ENCODE peak calls at places on chromosome 4, in five cellular contexts. One of them, this sample, is unnamed.

GRCh38 chr4:105634402-105634801 is 74.1 kb downstream of the INTS12 start:
- DNase-seq in GM12878: no peak
- DNase-seq in GM12891: no peak
- DNase-seq in H1: no peak
- DNase-seq in transverse colon: no peak
- DNase-seq in this sample: no peak

GRCh38 chr4:163157157-163157556 is 9.5 kb downstream of the NAF1 start:
- DNase-seq in GM12878: no peak
- DNase-seq in GM12891: no peak
- DNase-seq in H1: no peak
- DNase-seq in transverse colon: no peak
- DNase-seq in this sample: no peak

GRCh38 chr4:104897297-104897645 is 249.4 kb upstream of the TET2 start:
- DNase-seq in GM12878: no peak
- DNase-seq in GM12891: no peak
- DNase-seq in H1: no peak
- DNase-seq in transverse colon: no peak
- DNase-seq in this sample: no peak

GRCh38 chr4:183838987-183839712 is 66.0 kb upstream of the STOX2 start:
- DNase-seq in GM12878: no peak
- DNase-seq in GM12891: no peak
- DNase-seq in H1: no peak
- DNase-seq in transverse colon: no peak
- DNase-seq in this sample: no peak

GRCh38 chr4:76302856-76303438 is 3.6 kb upstream of the STBD1 start:
- DNase-seq in GM12878: no peak
- DNase-seq in GM12891: no peak
- DNase-seq in H1: no peak
- DNase-seq in transverse colon: no peak
- DNase-seq in this sample: no peak

GRCh38 chr4:8274772-8275241 is 5.3 kb downstream of the HTRA3 start:
- DNase-seq in GM12878: no peak
- DNase-seq in GM12891: no peak
- DNase-seq in H1: no peak
- DNase-seq in transverse colon: peak; percentile 74
- DNase-seq in this sample: peak; percentile 53

GRCh38 chr4:48594185-48594584 is 104.1 kb downstream of the ZAR1 start:
- DNase-seq in GM12878: no peak
- DNase-seq in GM12891: no peak
- DNase-seq in H1: no peak
- DNase-seq in transverse colon: no peak
- DNase-seq in this sample: no peak

GRCh38 chr4:156933633-156934258 is 37.9 kb downstream of the PDGFC start:
- DNase-seq in GM12878: no peak
- DNase-seq in GM12891: no peak
- DNase-seq in H1: no peak
- DNase-seq in transverse colon: no peak
- DNase-seq in this sample: no peak

GRCh38 chr4:7649411-7649740 is 214.6 kb upstream of the PSAPL1 start:
- DNase-seq in GM12878: no peak
- DNase-seq in GM12891: no peak
- DNase-seq in H1: no peak
- DNase-seq in transverse colon: no peak
- DNase-seq in this sample: no peak

GRCh38 chr4:5465956-5466355 is 242.4 kb downstream of the EVC2 start:
- DNase-seq in GM12878: no peak
- DNase-seq in GM12891: no peak
- DNase-seq in H1: no peak
- DNase-seq in transverse colon: no peak
- DNase-seq in this sample: no peak

GRCh38 chr4:186266699-186267467 is 894 bp downstream of the F11 start:
- DNase-seq in GM12878: no peak
- DNase-seq in GM12891: no peak
- DNase-seq in H1: no peak
- DNase-seq in transverse colon: no peak
- DNase-seq in this sample: no peak

GRCh38 chr4:146585761-146586333 is 52.8 kb upstream of the POU4F2 start:
- DNase-seq in GM12878: no peak
- DNase-seq in GM12891: no peak
- DNase-seq in H1: no peak
- DNase-seq in transverse colon: no peak
- DNase-seq in this sample: no peak

GRCh38 chr4:16222957-16223527 is 3.2 kb downstream of the TAPT1 start:
- DNase-seq in GM12878: no peak
- DNase-seq in GM12891: no peak
- DNase-seq in H1: no peak
- DNase-seq in transverse colon: no peak
- DNase-seq in this sample: no peak

GRCh38 chr4:38663801-38664703 is at the start of gene KLF3:
- DNase-seq in GM12878: no peak
- DNase-seq in GM12891: peak; percentile 70
- DNase-seq in H1: no peak
- DNase-seq in transverse colon: peak; percentile 96
- DNase-seq in this sample: peak; percentile 96

GRCh38 chr4:38665846-38666490 is 2.0 kb downstream of the KLF3 start:
- DNase-seq in GM12878: no peak
- DNase-seq in GM12891: no peak
- DNase-seq in H1: no peak
- DNase-seq in transverse colon: no peak
- DNase-seq in this sample: no peak

GRCh38 chr4:38667005-38667771 is 3.2 kb downstream of the KLF3 start:
- DNase-seq in GM12878: no peak
- DNase-seq in GM12891: no peak
- DNase-seq in H1: peak; percentile 72
- DNase-seq in transverse colon: peak; percentile 87
- DNase-seq in this sample: peak; percentile 77

GRCh38 chr4:38663021-38663800 is 788 bp upstream of the KLF3 start:
- DNase-seq in GM12878: no peak
- DNase-seq in GM12891: peak; percentile 67
- DNase-seq in H1: no peak
- DNase-seq in transverse colon: no peak
- DNase-seq in this sample: peak; percentile 34

DNA sequence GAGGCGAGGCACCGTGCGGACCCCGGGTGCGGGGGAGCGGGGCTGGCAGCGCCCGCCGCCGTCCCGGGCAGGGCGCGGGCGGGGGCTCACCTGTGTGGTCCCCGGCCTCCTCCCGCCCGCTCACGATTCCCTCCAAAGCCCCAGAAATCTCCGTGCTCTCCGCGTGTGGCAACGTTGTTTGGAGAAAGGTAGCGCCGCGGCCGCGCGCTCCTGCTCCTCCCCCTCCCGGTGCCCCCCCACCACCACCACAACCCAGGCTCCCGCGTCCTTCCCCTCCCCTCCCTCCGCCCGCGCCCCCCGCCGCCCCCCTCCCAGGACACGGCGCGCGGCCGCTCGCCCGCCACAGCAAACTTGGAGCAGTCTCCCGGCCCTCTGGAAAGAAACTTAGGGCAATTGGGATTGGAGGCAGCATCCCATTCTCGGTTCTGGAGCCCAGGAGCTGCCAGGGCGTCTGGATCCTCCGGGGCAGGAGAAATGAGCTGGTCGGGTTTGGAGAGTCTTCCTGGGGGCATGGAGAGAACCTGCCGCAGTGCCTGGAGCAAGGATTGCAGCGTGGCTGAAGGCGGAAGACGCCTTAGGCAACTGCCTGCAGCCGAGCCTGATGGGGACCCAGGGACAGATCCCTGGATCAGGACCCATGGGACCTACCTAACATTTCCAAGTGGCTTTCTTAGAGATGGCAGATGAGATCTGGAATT is 854 bp downstream of the KLF3 start:
- DNase-seq in GM12878: no peak
- DNase-seq in GM12891: no peak
- DNase-seq in H1: no peak
- DNase-seq in transverse colon: peak; percentile 72
- DNase-seq in this sample: peak; percentile 69
- TF ChIP-seq POLR2A in GM12878: peak; percentile 36
- TF ChIP-seq POLR2A in GM12891: no peak
- TF ChIP-seq POLR2A in H1: peak; percentile 84
- TF ChIP-seq POLR2A in transverse colon: peak; percentile 73
- TF ChIP-seq POLR2A in this sample: no peak

DNA sequence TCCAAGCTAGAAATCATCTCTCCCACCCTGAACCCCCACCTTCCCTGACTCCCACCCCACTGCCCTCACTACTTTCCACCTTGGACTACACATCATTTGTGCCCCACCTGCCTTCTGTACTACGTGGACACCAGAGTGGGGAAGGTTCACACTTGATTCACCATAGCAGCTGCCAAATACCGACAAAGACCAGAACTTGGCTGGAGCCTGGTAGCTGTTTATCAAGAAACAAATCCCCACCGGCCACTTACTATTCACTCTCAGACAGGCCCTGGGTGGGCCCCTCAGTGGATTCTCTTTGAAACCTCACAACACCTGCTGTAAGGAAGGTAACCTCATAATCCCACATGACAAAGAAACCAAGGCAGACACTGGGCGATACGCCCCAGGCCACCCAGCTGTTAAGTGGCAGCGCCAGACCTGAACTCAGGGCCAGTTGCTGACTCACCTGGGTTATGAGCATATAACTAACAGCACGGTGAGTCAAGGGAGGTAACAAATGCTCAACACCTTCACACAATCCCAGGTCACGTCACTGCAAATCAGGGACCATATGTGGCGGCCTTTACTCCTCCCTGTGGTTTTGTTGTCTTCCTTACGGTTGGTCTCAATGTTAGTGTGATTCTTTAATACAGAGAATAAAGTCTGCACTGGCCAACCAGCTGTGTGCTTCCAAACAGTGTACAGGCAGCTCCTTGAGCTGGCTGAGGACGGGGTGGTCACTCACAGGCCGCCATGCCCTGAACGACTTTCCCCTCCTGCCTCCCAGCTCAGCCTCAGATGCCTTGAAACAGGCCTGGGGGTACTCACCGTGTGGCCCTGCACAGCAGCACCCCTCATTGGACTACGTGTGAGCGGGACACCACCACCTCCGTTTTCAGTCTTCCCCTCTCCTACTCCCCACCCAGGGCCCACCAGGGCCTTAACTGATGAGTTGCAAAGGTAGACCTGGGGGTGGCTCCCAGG is 7.5 kb downstream of the WDR1 start:
- DNase-seq in GM12878: no peak
- DNase-seq in GM12891: no peak
- DNase-seq in H1: no peak
- DNase-seq in transverse colon: peak; percentile 44
- DNase-seq in this sample: no peak
- TF ChIP-seq POLR2AphosphoS5 in GM12878: peak; percentile 39
- TF ChIP-seq POLR2AphosphoS5 in GM12891: peak; percentile 42
- TF ChIP-seq POLR2AphosphoS5 in H1: peak; percentile 76
- TF ChIP-seq POLR2AphosphoS5 in transverse colon: no peak
- TF ChIP-seq POLR2AphosphoS5 in this sample: no peak

DNA sequence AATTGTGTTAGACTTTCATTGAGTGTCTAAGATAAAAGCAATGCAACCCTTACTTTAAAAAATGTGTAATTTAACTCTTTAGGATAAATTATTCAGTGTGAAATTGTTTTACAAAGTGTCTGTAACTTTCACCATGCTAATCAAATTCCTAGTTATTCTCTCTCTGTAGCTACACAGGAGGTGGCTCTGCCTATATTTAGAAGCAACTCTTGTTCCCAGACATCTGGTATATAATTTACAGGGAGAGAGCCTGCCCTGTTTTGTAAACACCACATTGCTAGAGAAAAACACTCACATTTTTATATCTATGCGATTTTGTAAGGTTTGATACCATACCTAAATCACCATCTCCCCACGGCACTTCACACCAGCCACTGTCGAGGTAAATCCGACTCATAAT is 35.4 kb upstream of the SPATA4 start:
- DNase-seq in GM12878: no peak
- DNase-seq in GM12891: no peak
- DNase-seq in H1: no peak
- DNase-seq in transverse colon: no peak
- DNase-seq in this sample: no peak
- TF ChIP-seq POLR2A in GM12878: no peak
- TF ChIP-seq POLR2A in GM12891: no peak
- TF ChIP-seq POLR2A in H1: no peak
- TF ChIP-seq POLR2A in transverse colon: no peak
- TF ChIP-seq POLR2A in this sample: no peak

DNA sequence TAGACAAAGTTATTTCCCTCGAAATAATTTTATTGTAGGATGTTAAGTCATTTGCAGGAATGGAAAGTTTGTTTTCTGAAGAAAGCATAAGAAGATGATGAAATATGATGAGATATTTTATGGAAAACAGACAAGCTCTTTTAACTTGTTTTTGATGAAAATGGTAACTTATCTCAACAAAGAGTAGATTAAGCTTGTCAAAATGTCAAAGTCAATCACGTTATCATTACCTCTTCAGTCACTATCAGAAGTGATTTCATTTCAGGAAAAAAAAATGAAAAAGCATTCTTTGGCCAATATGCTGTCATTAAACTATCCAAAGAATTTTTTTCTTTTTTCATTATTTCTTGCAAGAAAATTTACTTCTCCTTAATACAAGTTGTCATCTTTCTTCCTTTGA is 221.0 kb upstream of the ANKRD50 start:
- DNase-seq in GM12878: no peak
- DNase-seq in GM12891: no peak
- DNase-seq in H1: no peak
- DNase-seq in transverse colon: no peak
- DNase-seq in this sample: no peak
- TF ChIP-seq POLR2AphosphoS5 in GM12878: no peak
- TF ChIP-seq POLR2AphosphoS5 in GM12891: no peak
- TF ChIP-seq POLR2AphosphoS5 in H1: no peak
- TF ChIP-seq POLR2AphosphoS5 in transverse colon: no peak
- TF ChIP-seq POLR2AphosphoS5 in this sample: no peak

DNA sequence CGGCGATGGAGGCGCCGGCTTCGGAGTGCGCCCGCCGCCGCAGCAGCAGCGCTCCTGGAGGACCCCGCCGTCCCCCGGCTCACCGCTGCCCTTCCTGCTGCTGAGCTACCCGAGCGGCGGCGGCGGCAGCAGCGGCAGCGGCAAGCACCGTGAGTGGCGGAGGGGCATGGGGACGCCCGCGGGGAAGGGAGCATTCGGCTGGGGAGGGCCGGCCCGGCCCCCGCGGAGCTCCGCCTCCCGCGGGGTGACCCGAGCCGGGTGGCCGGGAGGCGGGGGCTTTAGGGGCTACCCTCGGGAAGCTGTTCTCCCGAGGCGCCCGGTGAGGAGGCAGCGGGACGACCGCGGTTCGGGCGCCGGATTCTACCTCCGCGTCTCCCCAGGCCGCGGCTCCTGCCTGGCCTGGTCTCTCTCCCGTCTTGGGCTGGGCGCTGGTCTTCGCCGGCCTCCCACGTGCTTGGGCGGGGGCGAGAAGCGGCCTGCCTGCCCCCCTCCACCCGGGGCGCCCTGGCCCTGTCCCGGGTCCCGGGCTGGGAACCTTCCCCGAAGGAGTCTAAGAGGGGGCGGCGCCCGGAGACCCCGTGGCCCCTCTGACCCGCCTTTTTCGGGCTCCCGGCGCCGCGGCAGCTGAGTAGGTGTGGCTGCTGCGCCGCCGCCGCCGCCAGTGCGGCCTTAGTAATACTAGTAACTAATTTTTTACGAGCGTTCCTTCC is 16.5 kb upstream of the RUFY3 start:
- DNase-seq in GM12878: no peak
- DNase-seq in GM12891: peak; percentile 67
- DNase-seq in H1: no peak
- DNase-seq in transverse colon: peak; percentile 77
- DNase-seq in this sample: peak; percentile 63
- TF ChIP-seq POLR2A in GM12878: peak; percentile 59
- TF ChIP-seq POLR2A in GM12891: no peak
- TF ChIP-seq POLR2A in H1: peak; percentile 54
- TF ChIP-seq POLR2A in transverse colon: peak; percentile 61
- TF ChIP-seq POLR2A in this sample: no peak

This sample was measured in stomach.